ENCODE peak calls at places on chromosomes 2 and 18, in six cellular contexts. G, K, J, O, A and Y are unnamed samples.

GRCh38 chr18:68454511-68455228 is 260.2 kb downstream of the TMX3 start:
- DNase-seq in O (no peak), K (no peak), J (no peak), A (no peak), G (no peak), Y (no peak)

GRCh38 chr2:235414422-235414821 is 79.4 kb upstream of the AGAP1 start:
- DNase-seq in G (no peak), O (no peak), K (no peak), J (no peak), A (peak; percentile 65), Y (no peak)

GRCh38 chr2:166516712-166517303 is 22.8 kb upstream of the SCN7A start:
- DNase-seq in K (peak; percentile 16), A (no peak), G (no peak), J (peak; percentile 33), O (peak; percentile 61), Y (no peak)

GRCh38 chr2:50863856-50864255 is 168.1 kb downstream of the NRXN1 start:
- DNase-seq in O (no peak), J (peak; percentile 50), G (no peak), K (no peak), A (no peak), Y (no peak)

GRCh38 chr2:31467426-31467825 is 52.9 kb upstream of the XDH start:
- DNase-seq in K (no peak), O (no peak), A (no peak), J (no peak), G (no peak), Y (no peak)

GRCh38 chr18:78390985-78391384 is 588.6 kb upstream of the SALL3 start:
- DNase-seq in K (no peak), O (no peak), J (no peak), G (no peak), A (no peak), Y (no peak)

GRCh38 chr18:75845413-75845812 is 417.9 kb upstream of the SMIM21 start:
- DNase-seq in O (no peak), J (no peak), G (no peak), K (no peak), A (no peak), Y (no peak)

GRCh38 chr2:174210861-174211260 is 37.5 kb downstream of the OLA1 start:
- DNase-seq in O (no peak), G (no peak), A (no peak), K (no peak), J (peak; percentile 70), Y (no peak)

GRCh38 chr2:170247333-170247732 is 69.4 kb downstream of the MYO3B start:
- DNase-seq in O (no peak), G (no peak), J (no peak), A (no peak), K (no peak), Y (no peak)

GRCh38 chr2:48169066-48169724 is 262.9 kb upstream of the FBXO11 start:
- DNase-seq in G (no peak), J (no peak), K (no peak), O (no peak), A (no peak), Y (no peak)

GRCh38 chr18:22285299-22286140 is 116.1 kb downstream of the GATA6 start:
- DNase-seq in G (no peak), A (no peak), O (no peak), K (no peak), J (no peak), Y (no peak)

GRCh38 chr2:228447266-228447915 is 265.9 kb upstream of the SPHKAP start:
- DNase-seq in K (no peak), G (no peak), J (peak; percentile 65), O (no peak), A (no peak), Y (no peak)

GRCh38 chr2:240142859-240143258 is 2.4 kb upstream of the OTOS start:
- DNase-seq in A (no peak), O (no peak), G (peak; percentile 38), K (no peak), J (no peak), Y (no peak)

GRCh38 chr2:236352761-236353593 is 88.8 kb upstream of the ASB18 start:
- DNase-seq in A (no peak), K (peak; percentile 33), G (no peak), J (peak; percentile 20), O (peak; percentile 44), Y (no peak)

GRCh38 chr2:111946294-111947114 is 48.1 kb downstream of the MERTK start:
- DNase-seq in A (no peak), J (peak; percentile 74), K (peak; percentile 67), O (peak; percentile 55), G (peak; percentile 76), Y (peak; percentile 85)

GRCh38 chr2:147082850-147083522 is 761.8 kb upstream of the ACVR2A start:
- DNase-seq in J (peak; percentile 88), G (no peak), A (no peak), O (peak; percentile 73), K (peak; percentile 76), Y (peak; percentile 37)

GRCh38 chr2:241412144-241412543 is 56.1 kb downstream of the FARP2 start:
- DNase-seq in A (no peak), J (no peak), G (no peak), K (no peak), O (peak; percentile 82), Y (no peak)

GRCh38 chr2:40507429-40507828 is 55.5 kb upstream of the SLC8A1 start:
- DNase-seq in K (no peak), O (no peak), J (no peak), A (no peak), G (no peak), Y (no peak)

GRCh38 chr2:48189552-48190228 is 283.4 kb upstream of the FBXO11 start:
- DNase-seq in A (no peak), K (no peak), G (no peak), O (no peak), J (no peak), Y (no peak)

GRCh38 chr18:30858562-30858961 is 184.0 kb downstream of the DSC3 start:
- DNase-seq in G (no peak), J (no peak), K (no peak), A (no peak), O (no peak), Y (no peak)

GRCh38 chr2:10269711-10270610 is 32.7 kb upstream of the HPCAL1 start:
- DNase-seq in O (no peak), J (no peak), A (no peak), K (no peak), G (no peak), Y (no peak)

GRCh38 chr2:197884252-197884651 is 79.9 kb downstream of the PLCL1 start:
- DNase-seq in K (no peak), G (no peak), O (no peak), J (no peak), A (no peak), Y (no peak)

GRCh38 chr2:215881582-215881981 is 131.8 kb downstream of the MREG start:
- DNase-seq in K (no peak), O (no peak), A (no peak), G (no peak), J (no peak), Y (no peak)

GRCh38 chr18:80097201-80097600 is 11.9 kb upstream of the ADNP2 start:
- DNase-seq in O (no peak), A (no peak), J (no peak), G (no peak), K (no peak), Y (no peak)

GRCh38 chr2:28594029-28594368 is 98.1 kb downstream of the PLB1 start:
- DNase-seq in J (no peak), G (no peak), O (no peak), A (no peak), K (no peak), Y (no peak)
- H3K4me3 ChIP-seq in J (no peak overlapping the region), G (no peak overlapping the region), O (no peak overlapping the region), A (no peak overlapping the region), K (peak overlapping the region; percentile 53), Y (no peak overlapping the region)

DNA sequence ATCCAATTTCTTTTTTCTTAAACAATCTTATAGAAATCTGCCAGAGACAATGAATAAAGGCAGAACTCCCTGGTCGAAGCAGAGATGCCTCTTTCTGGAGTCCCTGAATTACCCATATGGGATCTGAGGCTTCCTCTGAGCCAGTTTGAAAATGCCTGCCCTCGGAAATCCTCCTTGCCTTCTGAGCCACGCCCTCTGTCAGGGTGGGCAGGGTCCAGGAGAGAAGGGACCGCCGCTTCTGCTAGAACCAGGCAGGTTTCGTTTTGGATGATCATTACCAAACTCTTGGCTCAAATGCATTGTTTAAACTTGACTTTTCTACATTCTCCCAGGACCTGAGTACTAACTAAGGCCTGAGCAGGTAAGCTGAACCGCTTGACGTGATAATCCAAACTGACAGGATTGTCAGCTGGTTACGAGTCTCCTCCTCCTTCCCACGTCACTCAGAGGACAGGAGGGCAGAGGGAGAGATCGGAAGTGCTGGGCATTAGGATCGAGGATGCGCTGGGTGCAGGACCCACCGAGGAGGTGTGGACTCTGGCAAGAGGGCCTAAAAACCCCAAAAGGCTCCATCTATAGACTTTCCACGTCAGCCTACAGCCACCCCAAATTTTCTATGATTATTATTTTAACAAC is 128.4 kb downstream of the KLHL29 start:
- DNase-seq in K (no peak), J (no peak), G (peak; percentile 81), A (no peak), O (no peak), Y (no peak)
- H3K4me3 ChIP-seq in K (no peak overlapping the region), J (peak overlapping the region; percentile 25), G (peak overlapping the region; percentile 20), A (no peak overlapping the region), O (no peak overlapping the region), Y (no peak overlapping the region)

DNA sequence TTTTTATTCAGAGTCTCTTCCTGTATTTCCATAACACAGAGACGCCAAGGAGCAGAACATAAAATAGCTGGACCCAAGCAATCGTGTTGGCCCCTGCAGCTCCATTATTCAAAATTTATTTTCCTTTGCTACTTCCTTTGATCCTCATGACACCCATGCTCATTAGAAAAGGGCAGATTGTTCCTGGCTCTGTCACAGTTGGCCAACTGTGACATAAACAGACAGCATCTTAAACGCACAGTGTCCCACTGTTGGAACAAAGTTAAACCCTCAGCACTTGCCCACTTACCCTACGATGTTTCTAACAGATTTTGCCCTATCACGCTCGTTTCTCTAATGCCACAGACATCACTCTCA is 35.9 kb downstream of the IL1R2 start:
- DNase-seq in K (no peak), J (no peak), O (no peak), G (no peak), A (no peak), Y (peak; percentile 26)
- H3K4me3 ChIP-seq in K (no peak overlapping the region), J (no peak overlapping the region), O (no peak overlapping the region), G (no peak overlapping the region), A (no peak overlapping the region), Y (no peak overlapping the region)

GRCh38 chr2:144512421-144513272 is 7.3 kb downstream of the ZEB2 start:
- DNase-seq in O (peak; percentile 34), G (no peak), K (no peak), A (no peak), J (no peak), Y (no peak)

GRCh38 chr2:144510206-144510991 is 9.5 kb downstream of the ZEB2 start:
- DNase-seq in J (peak; percentile 98), A (no peak), K (no peak), G (no peak), O (peak; percentile 20), Y (no peak)

GRCh38 chr2:144513388-144514100 is 6.4 kb downstream of the ZEB2 start:
- DNase-seq in O (peak; percentile 48), A (no peak), J (peak; percentile 65), K (no peak), G (no peak), Y (peak; percentile 35)

GRCh38 chr2:144511222-144511855 is 8.6 kb downstream of the ZEB2 start:
- DNase-seq in A (no peak), O (peak; percentile 35), G (no peak), J (no peak), K (no peak), Y (no peak)

DNA sequence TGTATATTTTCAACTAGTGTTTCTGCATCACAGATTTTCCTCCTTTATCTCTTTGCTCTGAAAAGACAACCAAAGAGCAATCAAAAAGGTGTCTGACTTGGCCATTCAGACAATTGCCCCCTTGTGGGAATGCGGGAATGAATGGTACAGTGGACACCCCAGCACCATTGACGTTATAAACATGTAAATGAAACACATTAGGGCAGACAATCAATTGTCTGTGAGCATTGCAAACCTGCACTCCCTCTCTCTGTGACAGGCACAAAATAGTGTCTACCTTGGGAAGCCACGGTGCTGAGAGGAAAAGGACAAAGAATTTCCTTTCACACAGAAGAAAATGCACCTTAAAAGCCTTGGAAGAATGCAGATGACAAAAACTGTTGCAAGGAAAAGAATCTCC is 8.0 kb downstream of the ZEB2 start:
- DNase-seq in K (no peak), A (no peak), G (no peak), J (no peak), O (peak; percentile 41), Y (no peak)
- H3K4me3 ChIP-seq in K (no peak overlapping the region), A (no peak overlapping the region), G (no peak overlapping the region), J (no peak overlapping the region), O (no peak overlapping the region), Y (no peak overlapping the region)